ENCODE peak calls at places on chromosome 16, in seven cellular contexts. Z is fibroblast of mammary gland; R is GM12865; D is esophagus muscularis mucosa; S is kidney; G is CD8-positive, alpha-beta T cell; E is Peyer's patch. L is an unnamed sample.

GRCh38 chr16:27803775-27804549 is 254.0 kb downstream of the KATNIP start:
- DNase-seq in D (no peak), S (peak), Z (no peak), E (no peak), R (no peak), G (no peak), L (no peak)

GRCh38 chr16:27402964-27403600 is 1.1 kb downstream of the IL21R start:
- DNase-seq in R (peak), S (no peak), G (no peak), E (no peak), Z (no peak), D (peak), L (no peak)

GRCh38 chr16:31118223-31119155 is 1.0 kb downstream of the KAT8 start:
- DNase-seq in G (no peak), R (no peak), E (peak), S (no peak), D (no peak), Z (peak), L (no peak)

GRCh38 chr16:10191096-10191495 is 8.9 kb upstream of the GRIN2A start:
- DNase-seq in S (no peak), Z (no peak), G (no peak), E (no peak), D (no peak), R (no peak), L (no peak)

GRCh38 chr16:75218256-75219076 is at the start of gene CTRB1:
- DNase-seq in G (no peak), E (no peak), R (peak), S (no peak), Z (no peak), D (no peak), L (no peak)

GRCh38 chr16:57385083-57385482 is 12.8 kb downstream of the CX3CL1 start:
- DNase-seq in G (no peak), E (no peak), S (no peak), R (no peak), D (no peak), Z (no peak), L (no peak)

GRCh38 chr16:73020409-73020884 is 27.5 kb downstream of the ZFHX3 start:
- DNase-seq in R (no peak), Z (peak), G (no peak), D (no peak), S (no peak), E (peak), L (peak)

GRCh38 chr16:71762186-71762585 is 37.7 kb upstream of the PHLPP2 start:
- DNase-seq in Z (peak), D (no peak), R (no peak), G (no peak), S (no peak), E (no peak), L (no peak)

GRCh38 chr16:47459603-47460002 is 1.3 kb downstream of the ITFG1 start:
- DNase-seq in G (no peak), R (no peak), D (no peak), Z (no peak), E (no peak), S (no peak), L (no peak)

GRCh38 chr16:2328428-2328827 is 12.1 kb downstream of the ABCA3 start:
- DNase-seq in E (peak), G (no peak), R (no peak), S (no peak), D (no peak), Z (no peak), L (no peak)

GRCh38 chr16:4015275-4015990 is 100.8 kb downstream of the ADCY9 start:
- DNase-seq in Z (no peak), E (peak), R (no peak), S (peak), D (no peak), G (no peak), L (no peak)

GRCh38 chr16:74485916-74486315 is 64.6 kb upstream of the CLEC18B start:
- DNase-seq in G (no peak), D (no peak), Z (no peak), E (no peak), S (no peak), R (no peak), L (peak)

GRCh38 chr16:84115919-84116719 is 623 bp downstream of the MBTPS1 start:
- DNase-seq in S (no peak), Z (peak), E (peak), G (peak), D (no peak), R (peak), L (no peak)

GRCh38 chr16:57999366-57999970 is 1.0 kb downstream of the ZNF319 start:
- DNase-seq in R (peak), S (peak), Z (peak), G (no peak), D (no peak), E (no peak), L (no peak)

GRCh38 chr16:27515874-27516353 is 33.8 kb downstream of the GTF3C1 start:
- DNase-seq in G (no peak), D (no peak), Z (peak), E (no peak), R (peak), S (no peak), L (peak)

GRCh38 chr16:17224859-17225258 is 245.9 kb downstream of the XYLT1 start:
- DNase-seq in E (peak), G (peak), R (peak), D (peak), Z (peak), S (peak), L (no peak)

GRCh38 chr16:14007460-14007859 is 63.7 kb upstream of the MRTFB start:
- DNase-seq in E (no peak), S (no peak), G (no peak), D (no peak), Z (peak), R (peak), L (no peak)

GRCh38 chr16:83470406-83470805 is 337.4 kb upstream of the HSBP1 start:
- DNase-seq in D (no peak), R (no peak), Z (no peak), E (no peak), S (no peak), G (no peak), L (no peak)

GRCh38 chr16:159136-159849 is 6.5 kb upstream of the HBM start:
- DNase-seq in D (no peak), Z (no peak), E (no peak), G (no peak), R (no peak), S (peak), L (no peak)

GRCh38 chr16:57888128-57888527 is 82.8 kb downstream of the CNGB1 start:
- DNase-seq in S (no peak), R (no peak), D (no peak), E (no peak), G (no peak), Z (no peak), L (no peak)

GRCh38 chr16:81647527-81647926 is 131.6 kb upstream of the PLCG2 start:
- DNase-seq in S (peak), D (no peak), G (no peak), R (no peak), E (no peak), Z (peak), L (no peak)

GRCh38 chr16:65624246-65624645 is 502.4 kb upstream of the CDH11 start:
- DNase-seq in G (no peak), R (no peak), S (no peak), D (no peak), E (no peak), Z (no peak), L (no peak)

GRCh38 chr16:8899709-8900317 is 17.7 kb downstream of the LITAFD start:
- DNase-seq in G (no peak), S (peak), R (peak), Z (no peak), D (no peak), E (no peak), L (no peak)
- TF ChIP-seq CTCF in G (no peak), S (no peak), R (no peak), Z (no peak), D (no peak), E (no peak), L (no peak)

GRCh38 chr16:53212899-53213235 is 158.1 kb downstream of the CHD9 start:
- DNase-seq in G (no peak), E (no peak), R (no peak), Z (no peak), D (no peak), S (no peak), L (no peak)
- H3K4me3 ChIP-seq in G (no peak), E (no peak), R (no peak), Z (no peak), D (no peak), S (peak), L (no peak)

DNA sequence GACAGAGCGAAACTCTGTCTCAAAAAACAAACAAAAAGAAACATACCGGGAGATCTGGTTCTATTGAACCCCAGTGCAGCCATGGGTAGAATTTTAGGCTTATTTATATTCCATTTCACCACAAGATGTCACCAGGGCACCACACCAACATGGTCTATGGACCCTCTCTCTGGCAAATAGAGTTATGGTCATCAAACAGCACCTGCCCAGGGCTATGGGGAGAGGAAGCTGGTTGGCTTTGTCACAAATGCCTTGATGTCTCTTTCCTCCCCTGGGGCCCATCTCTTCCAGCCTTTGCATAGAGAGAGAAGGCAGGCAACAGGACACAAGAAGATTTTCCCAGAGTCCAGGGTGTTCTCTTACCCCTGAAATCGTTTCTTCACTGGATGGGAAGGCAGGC is 128.4 kb downstream of the WWOX start:
- DNase-seq in D (peak), E (no peak), R (no peak), G (no peak), S (no peak), Z (no peak), L (no peak)
- TF ChIP-seq CTCF in D (no peak), E (no peak), R (no peak), G (no peak), S (peak), Z (no peak), L (peak)

GRCh38 chr16:67392301-67393059 is 818 bp downstream of the TPPP3 start:
- DNase-seq in R (no peak), E (peak), G (no peak), Z (no peak), D (no peak), S (peak), L (no peak)
- H3K4me3 ChIP-seq in R (no peak), E (peak), G (no peak), Z (no peak), D (peak), S (peak), L (peak)

GRCh38 chr16:6341993-6342392 is 990.7 kb upstream of the RBFOX1 start:
- DNase-seq in G (no peak), S (no peak), E (no peak), Z (no peak), R (no peak), D (no peak), L (no peak)

GRCh38 chr16:6343157-6343556 is 989.5 kb upstream of the RBFOX1 start:
- DNase-seq in Z (no peak), S (no peak), G (no peak), R (no peak), E (no peak), D (no peak), L (no peak)

GRCh38 chr16:6349725-6350124 is 982.9 kb upstream of the RBFOX1 start:
- DNase-seq in S (no peak), D (no peak), Z (no peak), R (no peak), G (no peak), E (no peak), L (no peak)

DNA sequence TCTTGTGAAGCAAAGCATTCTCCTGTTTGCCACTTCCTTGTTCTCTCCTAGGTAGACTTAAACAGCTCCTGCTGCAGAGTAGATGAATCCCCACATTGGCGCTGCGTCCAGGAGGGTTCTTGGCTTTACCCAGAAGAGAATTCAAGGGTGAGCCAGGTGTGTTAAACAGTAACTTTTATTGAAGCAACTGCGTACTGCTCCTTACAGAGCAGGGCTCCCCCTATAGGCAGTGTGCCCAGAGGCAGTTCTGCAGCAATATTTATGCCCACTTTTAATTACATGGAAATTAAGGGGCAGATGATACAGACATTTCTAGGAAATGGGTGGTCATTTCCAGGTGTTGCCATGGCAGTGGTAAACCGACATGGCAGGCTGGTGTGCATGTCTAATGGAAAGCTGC is 987.6 kb upstream of the RBFOX1 start:
- DNase-seq in G (no peak), R (no peak), E (no peak), Z (no peak), S (no peak), D (no peak), L (no peak)
- TF ChIP-seq CTCF in G (no peak), R (no peak), E (no peak), Z (no peak), S (no peak), D (no peak), L (no peak)

GRCh38 chr16:50244504-50245416 is 21.6 kb upstream of the ADCY7 start:
- DNase-seq in D (no peak), S (no peak), E (no peak), G (no peak), R (no peak), Z (peak), L (no peak)
- H3K4me3 ChIP-seq in D (peak), S (peak), E (peak), G (peak), R (peak), Z (peak), L (no peak)

GRCh38 chr16:88039591-88039990 is 88.4 kb downstream of the BANP start:
- DNase-seq in D (no peak), R (no peak), G (no peak), E (no peak), Z (no peak), S (peak), L (no peak)

GRCh38 chr16:88030498-88030897 is 79.3 kb downstream of the BANP start:
- DNase-seq in R (no peak), G (no peak), S (no peak), D (no peak), Z (no peak), E (no peak), L (no peak)

GRCh38 chr16:88034770-88035169 is 83.5 kb downstream of the BANP start:
- DNase-seq in G (no peak), E (no peak), D (no peak), S (no peak), R (no peak), Z (no peak), L (no peak)

GRCh38 chr16:88035292-88035691 is 84.1 kb downstream of the BANP start:
- DNase-seq in S (peak), E (no peak), D (no peak), G (no peak), R (no peak), Z (no peak), L (no peak)
- TF ChIP-seq CTCF in S (no peak), E (no peak), D (no peak), G (no peak), R (no peak), Z (no peak), L (no peak)

GRCh38 chr16:85234310-85235235 is 122.3 kb upstream of the CIBAR2 start:
- DNase-seq in G (no peak), Z (peak), S (peak), R (no peak), D (no peak), E (peak), L (no peak)
- H3K4me3 ChIP-seq in G (no peak), Z (peak), S (no peak), R (no peak), D (peak), E (peak), L (peak)

DNA sequence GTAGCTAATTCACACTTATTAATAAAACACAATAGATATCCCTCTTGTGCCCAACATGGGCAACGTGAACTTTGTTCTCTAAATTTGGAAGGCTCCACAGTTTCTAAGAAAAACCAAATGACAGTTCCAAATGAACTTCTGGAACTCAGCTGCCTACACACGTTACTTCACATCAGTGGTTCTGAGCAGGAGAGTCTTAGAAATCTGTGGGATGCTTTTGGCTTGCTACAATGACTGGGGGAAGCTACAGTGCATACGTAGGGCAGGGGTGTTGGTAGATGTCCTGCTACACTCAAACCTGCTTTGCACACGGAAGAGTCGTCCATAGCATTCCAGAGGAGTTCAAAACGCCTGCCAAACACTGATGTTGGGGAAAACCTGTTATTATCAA is 8.0 kb downstream of the TXNDC11 start:
- DNase-seq in E (no peak), R (no peak), S (no peak), D (no peak), Z (no peak), G (no peak), L (no peak)
- TF ChIP-seq CTCF in E (no peak), R (no peak), S (no peak), D (no peak), Z (no peak), G (no peak), L (no peak)

DNA sequence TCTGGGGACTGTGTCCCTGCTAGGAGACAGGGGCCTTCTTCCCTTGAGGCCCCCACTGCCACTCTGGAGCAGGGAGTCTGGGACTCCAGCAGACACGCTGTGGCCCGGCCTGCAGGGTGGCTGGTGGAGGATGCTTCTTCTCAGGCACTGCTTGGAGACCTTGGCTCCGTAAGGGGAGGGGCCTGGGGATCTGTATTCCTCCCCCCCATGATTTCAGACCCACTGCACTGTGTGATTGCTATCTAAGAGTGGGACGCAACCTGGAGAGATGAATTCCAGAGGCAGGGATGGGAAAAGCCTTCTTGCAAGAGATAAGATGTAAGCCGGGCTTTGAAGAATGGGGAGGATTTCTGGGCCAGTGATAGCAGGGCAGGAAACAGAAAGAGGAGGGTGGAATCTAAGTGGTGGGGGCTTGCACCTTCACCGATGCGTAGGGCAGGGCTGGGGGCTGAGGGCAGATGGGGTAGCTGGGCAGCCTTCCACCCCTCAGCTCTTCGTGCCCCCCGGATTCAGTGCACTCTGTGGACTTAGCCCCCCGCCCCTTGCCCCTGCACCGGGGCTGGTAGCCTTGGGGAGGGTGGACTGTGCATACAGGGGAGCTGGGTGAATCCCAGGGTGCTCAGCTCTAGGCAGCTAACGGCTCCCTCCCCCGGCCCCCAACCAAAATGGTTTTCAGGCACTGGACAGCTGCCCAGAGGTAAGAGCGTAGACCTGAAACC is 5.2 kb upstream of the GSE1 start:
- DNase-seq in D (no peak), Z (no peak), R (no peak), S (peak), E (no peak), G (no peak), L (no peak)
- H3K4me3 ChIP-seq in D (no peak), Z (no peak), R (no peak), S (no peak), E (no peak), G (no peak), L (no peak)